ENCODE peak calls at places on chromosome 21, in six cellular contexts. I, B, Z, M, L and A are unnamed samples.

GRCh38 chr21:29297483-29298347 is 1.0 kb upstream of the BACH1 start:
- DNase-seq in B (no peak), I (no peak), M (no peak), Z (no peak), L (no peak), A (no peak)

GRCh38 chr21:23401278-23401677 is 2206.0 kb downstream of the MRPL39 start:
- DNase-seq in Z (peak; percentile 0), M (no peak), L (no peak), I (peak; percentile 2), B (no peak), A (no peak)

GRCh38 chr21:46023126-46023985 is 41.8 kb downstream of the COL6A1 start:
- DNase-seq in B (no peak), I (no peak), L (no peak), Z (no peak), M (no peak), A (no peak)

GRCh38 chr21:14725219-14725618 is 179.1 kb upstream of the SAMSN1 start:
- DNase-seq in I (no peak), Z (no peak), M (no peak), B (no peak), L (no peak), A (no peak)

GRCh38 chr21:28893687-28894086 is 99.0 kb downstream of the LTN1 start:
- DNase-seq in Z (peak; percentile 3), I (no peak), L (no peak), B (no peak), M (no peak), A (no peak)

GRCh38 chr21:15604424-15604823 is 125.4 kb upstream of the USP25 start:
- DNase-seq in I (no peak), L (no peak), M (peak; percentile 68), B (no peak), Z (peak; percentile 65), A (no peak)

GRCh38 chr21:46324390-46325072 is 575 bp downstream of the PCNT start:
- DNase-seq in L (peak; percentile 93), I (no peak), B (peak; percentile 76), Z (peak; percentile 80), M (peak; percentile 80), A (peak; percentile 84)

GRCh38 chr21:22813201-22813600 is 1815.0 kb downstream of the NCAM2 start:
- DNase-seq in B (no peak), I (no peak), Z (no peak), L (no peak), M (no peak), A (no peak)

GRCh38 chr21:23402929-23403520 is 2204.3 kb downstream of the MRPL39 start:
- DNase-seq in L (no peak), Z (no peak), I (no peak), M (no peak), B (no peak), A (no peak)

GRCh38 chr21:30268608-30269197 is 14.0 kb downstream of the KRTAP24-1 start:
- DNase-seq in M (no peak), L (no peak), B (no peak), Z (no peak), I (no peak), A (no peak)

GRCh38 chr21:27564684-27565280 is 597.9 kb upstream of the ADAMTS5 start:
- DNase-seq in Z (peak; percentile 16), I (no peak), M (peak; percentile 78), L (no peak), B (peak; percentile 53), A (peak; percentile 9)

GRCh38 chr21:28641731-28642130 is 350.9 kb downstream of the LTN1 start:
- DNase-seq in M (no peak), L (no peak), B (no peak), Z (no peak), I (no peak), A (no peak)

GRCh38 chr21:46195595-46196195 is 11.4 kb upstream of the SPATC1L start:
- DNase-seq in L (no peak), I (no peak), Z (no peak), M (no peak), B (no peak), A (no peak)

GRCh38 chr21:29114765-29115164 is 15.7 kb upstream of the MAP3K7CL start:
- DNase-seq in I (no peak), L (no peak), B (no peak), M (peak; percentile 81), Z (peak; percentile 67), A (no peak)

DNA sequence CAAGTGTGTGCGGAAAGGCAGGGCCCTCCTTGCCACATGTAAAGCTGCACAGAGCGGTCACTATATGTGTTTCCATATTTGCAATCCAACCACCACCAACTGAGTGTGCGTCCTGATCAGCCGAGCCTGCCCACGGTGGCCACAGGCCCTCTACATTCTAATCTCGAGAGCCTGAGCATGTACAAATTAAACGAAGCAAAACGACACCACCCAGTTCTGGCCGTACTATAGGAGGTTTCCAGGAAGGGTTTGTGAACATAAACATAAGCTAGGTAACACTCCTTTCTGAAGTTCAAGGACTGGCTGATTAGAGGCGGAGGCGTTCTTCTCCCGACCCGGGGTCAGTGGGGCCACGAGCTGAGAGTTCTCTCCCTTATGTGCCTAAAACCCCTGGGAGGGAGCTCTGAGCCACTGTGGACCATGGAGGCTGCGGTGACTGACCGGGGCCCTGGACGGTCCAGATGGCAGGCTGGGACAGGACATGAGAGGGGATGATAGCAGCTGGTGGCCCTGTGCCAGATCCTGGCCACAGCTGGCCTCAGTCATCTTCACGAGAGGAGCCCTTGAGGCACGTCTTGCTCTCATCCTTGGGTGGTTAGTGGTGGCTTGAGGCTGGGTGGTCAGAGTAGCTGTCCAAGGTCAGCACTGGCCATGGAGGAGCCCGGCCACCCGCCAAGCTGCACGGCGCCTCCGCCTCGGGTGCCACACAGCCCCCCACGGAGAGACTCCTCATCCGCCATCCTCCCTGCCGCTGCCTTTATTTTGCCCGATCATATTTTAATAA is 39.1 kb upstream of the TRAPPC10 start:
- DNase-seq in L (no peak), M (peak; percentile 21), I (no peak), B (peak; percentile 15), Z (no peak), A (no peak)
- H3K27ac ChIP-seq in L (no peak overlapping the region), M (no peak overlapping the region), I (no peak overlapping the region), B (no peak overlapping the region), Z (no peak overlapping the region), A (peak overlapping the region; percentile 10)

DNA sequence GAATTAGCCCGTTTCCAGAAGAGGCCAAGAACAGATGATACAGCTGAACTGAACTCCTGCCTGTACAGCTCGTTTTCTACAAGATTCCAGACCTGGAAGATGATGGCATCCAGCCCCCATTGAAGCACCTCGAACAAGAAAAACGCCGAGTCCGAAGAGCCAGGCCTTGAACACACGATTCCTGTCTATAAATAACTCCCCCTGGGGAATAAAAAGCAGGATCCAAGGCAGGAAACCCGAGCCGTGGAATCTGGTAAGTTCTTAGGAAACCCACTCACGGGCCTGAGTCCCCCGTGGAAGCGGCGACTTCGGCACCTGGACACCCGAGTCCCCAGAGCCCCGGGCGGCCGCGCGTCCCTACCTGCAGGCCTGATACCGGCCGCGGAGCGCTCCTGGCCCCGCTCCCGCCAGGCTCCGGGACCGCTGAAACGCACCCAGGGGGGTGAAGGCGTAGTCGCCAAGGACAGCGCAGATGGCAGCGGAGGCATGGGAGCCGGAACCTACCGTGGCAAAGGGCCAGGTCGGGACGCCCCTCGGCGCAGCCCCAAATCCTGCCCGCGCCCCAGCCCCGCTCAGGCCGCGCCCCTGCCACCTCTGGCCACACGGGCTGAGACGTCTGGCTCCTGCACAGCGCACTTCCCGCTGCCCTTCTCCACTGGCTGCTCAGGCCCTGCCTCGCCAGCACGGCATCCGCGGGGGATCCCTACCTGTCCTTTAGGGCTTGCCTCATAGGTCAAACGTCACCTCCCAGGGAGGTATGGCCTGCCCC is 14.0 kb upstream of the HLCS start:
- DNase-seq in I (no peak), L (peak; percentile 66), B (no peak), M (no peak), Z (no peak), A (peak; percentile 7)
- H3K27ac ChIP-seq in I (peak overlapping the region; percentile 66), L (no peak overlapping the region), B (no peak overlapping the region), M (no peak overlapping the region), Z (peak overlapping the region; percentile 86), A (no peak overlapping the region)

GRCh38 chr21:38908537-38908936 is 102.8 kb downstream of the ETS2 start:
- DNase-seq in L (no peak), B (no peak), Z (no peak), M (no peak), I (no peak), A (no peak)

GRCh38 chr21:38903578-38904193 is 98.0 kb downstream of the ETS2 start:
- DNase-seq in M (no peak), L (peak; percentile 88), Z (no peak), I (no peak), B (no peak), A (no peak)

GRCh38 chr21:38902608-38903445 is 97.1 kb downstream of the ETS2 start:
- DNase-seq in L (no peak), M (no peak), I (no peak), Z (no peak), B (no peak), A (no peak)

GRCh38 chr21:38905751-38906150 is 100.0 kb downstream of the ETS2 start:
- DNase-seq in I (no peak), Z (no peak), M (no peak), B (no peak), L (no peak), A (no peak)

DNA sequence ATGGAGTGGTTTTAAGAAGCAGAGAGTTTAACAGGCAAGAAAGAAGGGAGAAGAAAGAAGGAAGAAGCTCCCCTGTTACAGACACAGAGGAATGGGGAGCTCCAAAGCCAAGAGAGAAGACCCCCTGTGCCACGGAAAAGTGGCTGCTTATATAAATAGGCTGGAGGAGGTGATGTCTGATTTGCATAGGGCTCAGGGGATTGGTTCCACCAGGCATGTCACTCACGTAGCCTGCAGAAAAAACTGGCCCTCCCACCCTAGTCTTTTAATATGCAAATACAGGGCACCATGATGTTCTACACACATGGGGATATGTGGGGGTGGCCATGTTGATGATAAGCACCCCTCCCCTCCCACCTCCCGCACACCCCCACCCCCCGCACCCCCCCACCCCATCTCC is 99.6 kb downstream of the ETS2 start:
- DNase-seq in Z (no peak), B (no peak), I (no peak), M (no peak), L (no peak), A (no peak)
- H3K27ac ChIP-seq in Z (no peak overlapping the region), B (peak overlapping the region; percentile 52), I (no peak overlapping the region), M (no peak overlapping the region), L (peak overlapping the region; percentile 92), A (no peak overlapping the region)

DNA sequence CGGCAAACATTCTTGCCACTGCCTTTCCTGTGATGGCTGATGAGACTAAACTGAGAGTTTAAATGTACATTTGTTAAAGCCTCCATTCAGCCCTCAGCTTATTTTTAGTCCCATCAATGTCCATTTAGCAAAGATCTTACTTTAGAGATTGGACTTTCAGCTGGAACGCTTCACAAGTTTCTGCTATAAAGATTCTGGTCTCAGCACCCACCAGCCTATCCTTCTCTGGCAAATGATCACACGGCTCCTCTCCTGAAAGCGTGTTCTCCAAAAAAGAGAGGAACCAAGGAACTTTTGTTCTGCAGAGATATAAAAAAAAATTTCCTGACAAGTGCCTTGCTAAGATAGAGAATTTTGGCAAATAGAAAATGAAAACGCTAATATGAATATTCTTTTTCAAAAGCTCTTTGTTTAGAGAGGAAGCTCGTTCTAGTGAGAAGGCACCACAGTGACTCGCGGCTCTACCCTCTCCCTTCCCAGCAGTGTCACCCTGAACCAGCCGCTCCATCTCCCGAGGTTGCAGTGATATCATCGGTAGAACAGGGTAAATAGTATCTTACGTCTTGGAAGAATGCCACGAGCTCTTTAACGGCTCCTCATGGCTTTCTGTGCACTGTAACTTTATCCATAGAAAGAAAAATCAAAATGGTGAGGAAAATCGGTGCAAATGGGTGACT is 200.2 kb downstream of the APP start:
- DNase-seq in L (no peak), I (no peak), Z (no peak), M (no peak), B (no peak), A (peak; percentile 52)
- H3K27ac ChIP-seq in L (peak overlapping the region; percentile 15), I (no peak overlapping the region), Z (no peak overlapping the region), M (no peak overlapping the region), B (peak overlapping the region; percentile 70), A (peak overlapping the region; percentile 95)

GRCh38 chr21:39006653-39007417 is 176.4 kb downstream of the PSMG1 start:
- DNase-seq in L (peak; percentile 62), Z (no peak), I (no peak), M (peak; percentile 63), B (peak; percentile 52), A (no peak)
- H3K27ac ChIP-seq in L (peak overlapping the region; percentile 85), Z (no peak overlapping the region), I (no peak overlapping the region), M (no peak overlapping the region), B (peak overlapping the region; percentile 91), A (peak overlapping the region; percentile 67)

GRCh38 chr21:34526236-34526617 is 14.2 kb upstream of the KCNE1 start:
- DNase-seq in I (no peak), B (no peak), L (no peak), Z (no peak), M (no peak), A (no peak)
- H3K27ac ChIP-seq in I (peak overlapping the region; percentile 93), B (peak overlapping the region; percentile 93), L (peak overlapping the region; percentile 91), Z (peak overlapping the region; percentile 85), M (peak overlapping the region; percentile 87), A (peak overlapping the region; percentile 53)